ENCODE peak calls at places on chromosomes 1 and 21, in seven cellular contexts. G is AG04450, N is cardiac muscle cell, J is spleen, R is psoas muscle, V is left lung, U is HCT116. A is an unnamed sample.

GRCh38 chr1:7252411-7253117 is 467.3 kb downstream of the CAMTA1 start:
- DNase-seq in G (no peak), N (no peak), J (no peak), R (no peak), V (no peak), U (no peak), A (no peak)

GRCh38 chr1:7491089-7491817 is 279.8 kb upstream of the VAMP3 start:
- DNase-seq in G (no peak), N (no peak), J (no peak), R (no peak), V (peak), U (no peak), A (no peak)

GRCh38 chr1:212178830-212179370 is 106.3 kb upstream of the PPP2R5A start:
- DNase-seq in G (no peak), N (no peak), J (no peak), R (no peak), V (no peak), U (no peak), A (no peak)

GRCh38 chr21:45381036-45381787 is 23.8 kb upstream of the COL18A1 start:
- DNase-seq in G (no peak), N (no peak), J (peak), R (peak), V (peak), U (no peak), A (peak)

GRCh38 chr1:55702064-55702463 is 486.9 kb upstream of the USP24 start:
- DNase-seq in G (no peak), N (peak), J (no peak), R (no peak), V (no peak), U (peak), A (no peak)

GRCh38 chr1:27566462-27567182 is 37.3 kb downstream of the AHDC1 start:
- DNase-seq in G (no peak), N (no peak), J (no peak), R (peak), V (no peak), U (no peak), A (no peak)

GRCh38 chr1:58005212-58005611 is 541.3 kb downstream of the OMA1 start:
- DNase-seq in G (no peak), N (no peak), J (no peak), R (no peak), V (no peak), U (no peak), A (no peak)

GRCh38 chr1:203995228-203995627 is 77.7 kb upstream of the SOX13 start:
- DNase-seq in G (no peak), N (no peak), J (no peak), R (no peak), V (no peak), U (no peak), A (no peak)

GRCh38 chr21:32795802-32796489 is 24.4 kb upstream of the PAXBP1 start:
- DNase-seq in G (no peak), N (no peak), J (no peak), R (no peak), V (no peak), U (no peak), A (no peak)

GRCh38 chr1:147545133-147545532 is 3.8 kb downstream of the BCL9 start:
- DNase-seq in G (no peak), N (no peak), J (peak), R (peak), V (peak), U (peak), A (peak)

GRCh38 chr1:29259802-29260441 is 23.6 kb downstream of the PTPRU start:
- DNase-seq in G (no peak), N (peak), J (no peak), R (peak), V (no peak), U (no peak), A (no peak)

GRCh38 chr21:29669416-29669815 is 270.4 kb downstream of the GRIK1 start:
- DNase-seq in G (no peak), N (no peak), J (no peak), R (no peak), V (no peak), U (no peak), A (no peak)

GRCh38 chr1:19199393-19200280 is 10.4 kb downstream of the UBR4 start:
- DNase-seq in G (no peak), N (no peak), J (no peak), R (no peak), V (no peak), U (no peak), A (no peak)

GRCh38 chr1:19202396-19202795 is 7.7 kb downstream of the UBR4 start:
- DNase-seq in G (no peak), N (no peak), J (no peak), R (no peak), V (no peak), U (no peak), A (no peak)

GRCh38 chr1:19198820-19199219 is 11.2 kb downstream of the UBR4 start:
- DNase-seq in G (no peak), N (no peak), J (no peak), R (no peak), V (no peak), U (no peak), A (no peak)

GRCh38 chr1:19200281-19200604 is 9.8 kb downstream of the UBR4 start:
- DNase-seq in G (no peak), N (no peak), J (no peak), R (no peak), V (no peak), U (no peak), A (no peak)

DNA sequence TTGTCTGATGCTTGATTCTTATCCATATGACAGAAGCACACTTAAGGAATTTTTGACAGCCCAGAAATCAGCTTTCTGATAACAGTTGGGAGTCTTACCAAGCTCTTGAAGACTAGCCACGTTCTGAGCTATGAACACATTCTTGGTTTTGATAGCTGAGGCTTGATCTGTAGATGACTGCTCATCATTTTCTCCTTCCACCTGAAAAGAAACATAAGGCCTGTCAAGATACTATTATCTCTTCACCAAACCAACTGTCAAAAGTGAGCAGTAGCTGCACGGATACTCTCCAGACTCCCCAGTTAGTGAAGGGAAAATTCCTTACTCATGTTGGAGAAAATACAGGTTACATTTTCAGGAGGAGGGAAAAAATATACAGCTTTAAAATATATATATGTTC is 12.2 kb downstream of the UBR4 start:
- DNase-seq in G (no peak), N (peak), J (no peak), R (no peak), V (no peak), U (no peak), A (no peak)
- H3K27ac ChIP-seq in G (no peak), N (peak), J (no peak), R (no peak), V (no peak), U (no peak), A (no peak)

GRCh38 chr21:39366563-39366962 is 17.7 kb upstream of the HMGN1 start:
- DNase-seq in G (no peak), N (no peak), J (no peak), R (no peak), V (no peak), U (no peak), A (no peak)
- H3K27ac ChIP-seq in G (no peak), N (no peak), J (no peak), R (no peak), V (no peak), U (no peak), A (no peak)

GRCh38 chr1:51568231-51568935 is 48.5 kb upstream of the OSBPL9 start:
- DNase-seq in G (no peak), N (no peak), J (no peak), R (no peak), V (no peak), U (no peak), A (no peak)
- H3K27ac ChIP-seq in G (no peak), N (no peak), J (peak), R (peak), V (no peak), U (peak), A (peak)

DNA sequence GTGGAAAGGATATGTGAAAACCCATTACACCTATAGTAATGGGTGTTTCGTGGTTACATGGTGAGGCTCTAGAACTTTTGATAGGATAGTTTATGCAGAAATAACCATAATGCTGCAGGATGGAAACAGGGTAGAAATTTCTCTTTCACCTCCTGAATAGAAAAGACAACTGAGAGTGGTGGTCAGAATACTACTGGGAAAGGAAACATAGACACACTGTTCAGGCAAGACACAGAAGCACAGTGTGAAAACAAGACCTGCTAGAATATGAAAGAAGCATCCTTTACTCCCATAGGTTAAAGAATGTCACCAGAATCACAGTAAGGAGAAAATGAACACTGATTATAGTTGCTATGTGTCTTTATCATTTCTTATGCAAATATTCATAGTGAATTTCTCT is 496.6 kb downstream of the DPYD start:
- DNase-seq in G (no peak), N (no peak), J (no peak), R (no peak), V (no peak), U (no peak), A (no peak)
- H3K27ac ChIP-seq in G (no peak), N (no peak), J (no peak), R (no peak), V (no peak), U (no peak), A (no peak)

DNA sequence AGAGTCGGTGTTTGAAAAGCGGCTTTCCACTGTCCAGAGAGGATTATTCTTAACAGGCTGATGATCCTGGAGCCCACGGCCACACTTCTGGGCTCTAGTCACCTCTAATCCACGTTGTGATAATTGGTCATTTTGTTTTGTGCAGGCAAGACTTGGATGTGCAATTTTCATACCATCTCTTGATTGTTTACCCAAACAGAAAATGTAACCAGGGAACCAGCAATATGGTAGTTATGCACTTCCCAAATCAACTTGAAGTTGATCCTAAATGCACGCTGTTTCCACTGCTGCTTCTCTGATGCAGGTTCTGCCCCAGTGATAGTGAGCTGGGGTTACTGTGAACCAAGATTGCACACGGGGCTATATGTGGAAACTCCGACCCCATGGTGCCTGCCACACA is 14.8 kb upstream of the KCNJ15 start:
- DNase-seq in G (no peak), N (no peak), J (no peak), R (no peak), V (no peak), U (no peak), A (no peak)
- H3K27ac ChIP-seq in G (no peak), N (no peak), J (no peak), R (no peak), V (no peak), U (no peak), A (peak)

DNA sequence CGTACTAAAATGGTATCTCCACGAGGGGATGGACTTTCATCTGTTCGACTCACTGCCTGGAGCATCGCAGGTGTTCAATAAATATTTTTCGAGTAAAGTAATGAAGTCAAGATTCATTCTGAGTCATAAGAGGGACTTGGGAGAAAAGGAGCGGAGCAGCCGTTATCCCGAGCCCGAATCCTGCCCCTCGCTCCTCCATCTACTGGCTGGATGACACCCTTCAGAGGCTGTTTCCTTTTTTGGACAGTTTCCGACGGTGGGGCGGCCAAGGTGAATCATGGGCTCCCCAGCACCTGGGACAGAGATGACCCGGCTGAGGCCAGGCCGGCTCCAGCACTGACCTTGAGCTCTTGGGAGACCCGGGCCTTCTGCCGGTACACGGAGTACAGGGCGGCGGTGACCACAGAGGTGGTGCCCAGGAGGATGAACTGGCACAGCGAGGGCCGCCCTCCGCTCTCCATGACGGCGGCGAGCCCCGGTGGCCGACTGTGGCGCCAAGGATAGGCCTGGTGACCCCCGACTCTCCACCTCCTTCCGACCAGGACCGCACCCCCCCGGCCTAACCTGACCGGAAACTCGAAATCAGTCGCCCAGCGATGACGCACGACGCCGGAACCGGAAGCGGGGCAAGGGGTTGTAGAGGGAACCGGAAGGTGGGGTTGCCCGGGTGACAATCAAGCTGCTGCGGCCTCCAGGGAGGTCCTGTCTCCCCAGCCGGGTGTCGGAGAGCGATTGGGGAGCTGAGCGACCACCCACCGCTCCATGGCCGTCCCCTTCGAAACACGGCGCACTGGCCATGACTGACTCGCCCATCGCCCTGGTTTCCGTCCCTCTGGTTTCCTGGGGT is at the start of gene MUL1:
- DNase-seq in G (peak), N (peak), J (peak), R (peak), V (peak), U (peak), A (peak)
- H3K27ac ChIP-seq in G (peak), N (peak), J (peak), R (peak), V (peak), U (peak), A (peak)

GRCh38 chr1:198932351-198932991 is 293.6 kb downstream of the PTPRC start:
- DNase-seq in G (no peak), N (no peak), J (no peak), R (no peak), V (no peak), U (peak), A (no peak)
- H3K27ac ChIP-seq in G (no peak), N (no peak), J (peak), R (no peak), V (peak), U (peak), A (peak)

A was measured in RWPE2.